ENCODE peak calls at places on chromosomes 12 and 14, in six cellular contexts. Z is HuH-7; O is NT2/D1; G is stimulated activated CD8-positive, alpha-beta memory T cell treated with anti-CD3 and anti-CD28 coated beads, Interleukin-7, amount 100 ng/mL, for 1 hour; E is T-helper 9 cell; U is cerebellar nuclear complex. D is an unnamed sample.

GRCh38 chr12:94621662-94622359 is 28.5 kb downstream of the TMCC3 start:
- DNase-seq in Z (no peak), O (no peak), G (no peak), E (no peak), U (no peak), D (peak)

GRCh38 chr12:40086471-40086870 is 19.4 kb downstream of the SLC2A13 start:
- DNase-seq in Z (no peak), O (no peak), G (no peak), E (no peak), U (no peak), D (no peak)

GRCh38 chr14:59332727-59333126 is 132.5 kb downstream of the GPR135 start:
- DNase-seq in Z (no peak), O (no peak), G (no peak), E (no peak), U (no peak), D (no peak)

GRCh38 chr12:4134833-4135597 is 138.5 kb upstream of the CCND2 start:
- DNase-seq in Z (no peak), O (peak), G (no peak), E (no peak), U (no peak), D (no peak)

GRCh38 chr12:46386877-46387629 is 14.5 kb upstream of the SLC38A2 start:
- DNase-seq in Z (no peak), O (no peak), G (no peak), E (no peak), U (no peak), D (peak)

GRCh38 chr14:99604766-99605298 is 825 bp upstream of the CCDC85C start:
- DNase-seq in Z (no peak), O (no peak), G (no peak), E (no peak), U (no peak), D (no peak)

GRCh38 chr12:22083167-22083566 is 37.1 kb downstream of the CMAS start:
- DNase-seq in Z (no peak), O (no peak), G (no peak), E (no peak), U (no peak), D (no peak)

GRCh38 chr12:56695327-56696101 is 7.4 kb upstream of the PTGES3 start:
- DNase-seq in Z (no peak), O (no peak), G (no peak), E (no peak), U (no peak), D (no peak)